ENCODE peak calls at places on chromosomes 1 and 21, in six cellular contexts. One of them, this sample, is unnamed.

GRCh38 chr1:44523747-44524146 is 118.7 kb downstream of the RNF220 start:
- DNase-seq in hepatocyte: no peak
- DNase-seq in colonic mucosa: no peak
- DNase-seq in naive thymus-derived CD4-positive, alpha-beta T cell: no peak
- DNase-seq in heart left ventricle: no peak
- DNase-seq in PC-9: no peak
- DNase-seq in this sample: no peak

GRCh38 chr21:25426580-25426979 is 180.7 kb downstream of the MRPL39 start:
- DNase-seq in hepatocyte: no peak
- DNase-seq in colonic mucosa: no peak
- DNase-seq in naive thymus-derived CD4-positive, alpha-beta T cell: no peak
- DNase-seq in heart left ventricle: no peak
- DNase-seq in PC-9: no peak
- DNase-seq in this sample: no peak

GRCh38 chr1:55217226-55217996 is 2.2 kb upstream of the USP24 start:
- DNase-seq in hepatocyte: no peak
- DNase-seq in colonic mucosa: peak; percentile 57
- DNase-seq in naive thymus-derived CD4-positive, alpha-beta T cell: peak; percentile 78
- DNase-seq in heart left ventricle: no peak
- DNase-seq in PC-9: no peak
- DNase-seq in this sample: peak; percentile 51

GRCh38 chr1:160682983-160683886 is 28.4 kb downstream of the CD48 start:
- DNase-seq in hepatocyte: no peak
- DNase-seq in colonic mucosa: no peak
- DNase-seq in naive thymus-derived CD4-positive, alpha-beta T cell: no peak
- DNase-seq in heart left ventricle: no peak
- DNase-seq in PC-9: no peak
- DNase-seq in this sample: no peak

GRCh38 chr1:25695991-25696330 is 79.4 kb downstream of the MAN1C1 start:
- DNase-seq in hepatocyte: peak; percentile 51
- DNase-seq in colonic mucosa: no peak
- DNase-seq in naive thymus-derived CD4-positive, alpha-beta T cell: no peak
- DNase-seq in heart left ventricle: no peak
- DNase-seq in PC-9: peak; percentile 53
- DNase-seq in this sample: no peak

GRCh38 chr1:221439734-221440436 is 302.0 kb downstream of the DUSP10 start:
- DNase-seq in hepatocyte: peak; percentile 56
- DNase-seq in colonic mucosa: no peak
- DNase-seq in naive thymus-derived CD4-positive, alpha-beta T cell: no peak
- DNase-seq in heart left ventricle: no peak
- DNase-seq in PC-9: peak; percentile 65
- DNase-seq in this sample: peak; percentile 56

GRCh38 chr1:212062832-212063438 is 27.4 kb downstream of the DTL start:
- DNase-seq in hepatocyte: peak; percentile 66
- DNase-seq in colonic mucosa: no peak
- DNase-seq in naive thymus-derived CD4-positive, alpha-beta T cell: peak; percentile 8
- DNase-seq in heart left ventricle: no peak
- DNase-seq in PC-9: no peak
- DNase-seq in this sample: no peak

GRCh38 chr1:60078182-60078581 is 4.6 kb upstream of the C1orf87 start:
- DNase-seq in hepatocyte: no peak
- DNase-seq in colonic mucosa: no peak
- DNase-seq in naive thymus-derived CD4-positive, alpha-beta T cell: no peak
- DNase-seq in heart left ventricle: no peak
- DNase-seq in PC-9: no peak
- DNase-seq in this sample: no peak

GRCh38 chr1:25033828-25034451 is 103.9 kb upstream of the RUNX3 start:
- DNase-seq in hepatocyte: no peak
- DNase-seq in colonic mucosa: peak; percentile 40
- DNase-seq in naive thymus-derived CD4-positive, alpha-beta T cell: no peak
- DNase-seq in heart left ventricle: peak; percentile 79
- DNase-seq in PC-9: no peak
- DNase-seq in this sample: peak; percentile 71

GRCh38 chr1:216904457-216904856 is 181.2 kb upstream of the ESRRG start:
- DNase-seq in hepatocyte: peak; percentile 26
- DNase-seq in colonic mucosa: no peak
- DNase-seq in naive thymus-derived CD4-positive, alpha-beta T cell: no peak
- DNase-seq in heart left ventricle: no peak
- DNase-seq in PC-9: no peak
- DNase-seq in this sample: no peak

GRCh38 chr1:205983925-205984725 is 19.1 kb downstream of the RAB7B start:
- DNase-seq in hepatocyte: peak; percentile 84
- DNase-seq in colonic mucosa: peak; percentile 46
- DNase-seq in naive thymus-derived CD4-positive, alpha-beta T cell: no peak
- DNase-seq in heart left ventricle: peak; percentile 80
- DNase-seq in PC-9: peak; percentile 59
- DNase-seq in this sample: peak; percentile 5

GRCh38 chr1:66386712-66387111 is 147.2 kb upstream of the SGIP1 start:
- DNase-seq in hepatocyte: no peak
- DNase-seq in colonic mucosa: no peak
- DNase-seq in naive thymus-derived CD4-positive, alpha-beta T cell: no peak
- DNase-seq in heart left ventricle: no peak
- DNase-seq in PC-9: no peak
- DNase-seq in this sample: no peak
- H3K9me3 ChIP-seq in hepatocyte: no peaks in the 10 kb centered on the region
- H3K9me3 ChIP-seq in colonic mucosa: no peaks in the 10 kb centered on the region
- H3K9me3 ChIP-seq in naive thymus-derived CD4-positive, alpha-beta T cell: no peaks in the 10 kb centered on the region
- H3K9me3 ChIP-seq in heart left ventricle: no peaks in the 10 kb centered on the region
- H3K9me3 ChIP-seq in PC-9: peaks cover 7% of the 10 kb centered on the region
- H3K9me3 ChIP-seq in this sample: no peaks in the 10 kb centered on the region

GRCh38 chr1:164578474-164579200 is 19.7 kb downstream of the PBX1 start:
- DNase-seq in hepatocyte: no peak
- DNase-seq in colonic mucosa: no peak
- DNase-seq in naive thymus-derived CD4-positive, alpha-beta T cell: no peak
- DNase-seq in heart left ventricle: no peak
- DNase-seq in PC-9: no peak
- DNase-seq in this sample: no peak
- H3K27ac ChIP-seq in hepatocyte: peak overlapping the region; percentile 87
- H3K27ac ChIP-seq in colonic mucosa: no peak overlapping the region
- H3K27ac ChIP-seq in naive thymus-derived CD4-positive, alpha-beta T cell: no peak overlapping the region
- H3K27ac ChIP-seq in heart left ventricle: no peak overlapping the region
- H3K27ac ChIP-seq in PC-9: no peak overlapping the region
- H3K27ac ChIP-seq in this sample: no peak overlapping the region

GRCh38 chr1:147452809-147453208 is 88.5 kb upstream of the BCL9 start:
- DNase-seq in hepatocyte: no peak
- DNase-seq in colonic mucosa: no peak
- DNase-seq in naive thymus-derived CD4-positive, alpha-beta T cell: no peak
- DNase-seq in heart left ventricle: no peak
- DNase-seq in PC-9: no peak
- DNase-seq in this sample: no peak

DNA sequence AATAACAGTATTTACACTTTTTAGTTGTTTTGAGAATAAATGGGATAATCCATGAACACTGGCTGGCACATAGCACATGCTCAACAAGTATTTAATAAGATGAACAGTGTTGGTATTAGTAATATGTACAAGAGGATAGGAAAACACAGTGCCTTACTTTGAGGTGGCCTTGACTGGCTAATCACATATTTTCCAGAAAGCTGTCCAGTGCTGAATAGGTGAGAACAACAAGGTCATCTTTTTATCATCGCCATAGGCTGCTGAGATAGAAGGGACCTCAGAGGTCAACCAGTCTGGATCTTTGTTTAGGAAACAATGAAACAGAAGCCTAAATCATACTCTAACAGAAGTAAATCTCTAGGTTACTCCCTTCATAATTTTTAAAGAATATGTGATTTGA is 89.7 kb upstream of the BCL9 start:
- DNase-seq in hepatocyte: no peak
- DNase-seq in colonic mucosa: no peak
- DNase-seq in naive thymus-derived CD4-positive, alpha-beta T cell: no peak
- DNase-seq in heart left ventricle: no peak
- DNase-seq in PC-9: no peak
- DNase-seq in this sample: no peak
- H3K4me1 ChIP-seq in hepatocyte: no peaks in the 10 kb centered on the region
- H3K4me1 ChIP-seq in colonic mucosa: no peaks in the 10 kb centered on the region
- H3K4me1 ChIP-seq in naive thymus-derived CD4-positive, alpha-beta T cell: no peaks in the 10 kb centered on the region
- H3K4me1 ChIP-seq in heart left ventricle: no peaks in the 10 kb centered on the region
- H3K4me1 ChIP-seq in PC-9: no peaks in the 10 kb centered on the region
- H3K4me1 ChIP-seq in this sample: no peaks in the 10 kb centered on the region

GRCh38 chr1:163970699-163971098 is 588.3 kb upstream of the PBX1 start:
- DNase-seq in hepatocyte: no peak
- DNase-seq in colonic mucosa: no peak
- DNase-seq in naive thymus-derived CD4-positive, alpha-beta T cell: no peak
- DNase-seq in heart left ventricle: no peak
- DNase-seq in PC-9: no peak
- DNase-seq in this sample: no peak

DNA sequence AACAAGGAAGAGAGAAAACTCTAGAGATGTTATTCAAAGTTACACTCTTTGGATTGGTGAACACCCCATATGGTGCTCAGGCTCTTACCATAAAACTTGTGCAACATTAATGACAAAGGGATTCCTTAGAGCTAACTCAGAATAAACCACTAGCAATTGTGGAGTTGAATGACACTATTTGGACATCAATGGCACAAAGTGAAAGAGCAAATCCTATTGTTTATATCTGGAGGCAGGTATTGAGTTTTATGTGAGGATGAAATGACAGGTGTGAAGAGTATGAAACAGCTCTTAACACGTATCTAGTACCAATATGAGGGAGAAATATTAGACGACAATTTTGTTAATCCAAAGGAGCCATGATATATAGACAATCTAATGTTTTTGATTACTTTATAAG is 584.9 kb upstream of the PBX1 start:
- DNase-seq in hepatocyte: no peak
- DNase-seq in colonic mucosa: no peak
- DNase-seq in naive thymus-derived CD4-positive, alpha-beta T cell: no peak
- DNase-seq in heart left ventricle: no peak
- DNase-seq in PC-9: no peak
- DNase-seq in this sample: no peak
- H3K9me3 ChIP-seq in hepatocyte: no peaks in the 10 kb centered on the region
- H3K9me3 ChIP-seq in colonic mucosa: no peaks in the 10 kb centered on the region
- H3K9me3 ChIP-seq in naive thymus-derived CD4-positive, alpha-beta T cell: no peaks in the 10 kb centered on the region
- H3K9me3 ChIP-seq in heart left ventricle: no peaks in the 10 kb centered on the region
- H3K9me3 ChIP-seq in PC-9: no peaks in the 10 kb centered on the region
- H3K9me3 ChIP-seq in this sample: no peaks in the 10 kb centered on the region

GRCh38 chr1:2438641-2439040 is 26.3 kb upstream of the PEX10 start:
- DNase-seq in hepatocyte: no peak
- DNase-seq in colonic mucosa: no peak
- DNase-seq in naive thymus-derived CD4-positive, alpha-beta T cell: no peak
- DNase-seq in heart left ventricle: no peak
- DNase-seq in PC-9: no peak
- DNase-seq in this sample: no peak
- H3K27ac ChIP-seq in hepatocyte: no peak overlapping the region
- H3K27ac ChIP-seq in colonic mucosa: no peak overlapping the region
- H3K27ac ChIP-seq in naive thymus-derived CD4-positive, alpha-beta T cell: no peak overlapping the region
- H3K27ac ChIP-seq in heart left ventricle: no peak overlapping the region
- H3K27ac ChIP-seq in PC-9: no peak overlapping the region
- H3K27ac ChIP-seq in this sample: no peak overlapping the region

GRCh38 chr1:69410457-69410850 is 157.3 kb upstream of the LRRC7 start:
- DNase-seq in hepatocyte: no peak
- DNase-seq in colonic mucosa: no peak
- DNase-seq in naive thymus-derived CD4-positive, alpha-beta T cell: no peak
- DNase-seq in heart left ventricle: no peak
- DNase-seq in PC-9: no peak
- DNase-seq in this sample: no peak

GRCh38 chr1:69409731-69410456 is 157.8 kb upstream of the LRRC7 start:
- DNase-seq in hepatocyte: no peak
- DNase-seq in colonic mucosa: no peak
- DNase-seq in naive thymus-derived CD4-positive, alpha-beta T cell: no peak
- DNase-seq in heart left ventricle: peak; percentile 29
- DNase-seq in PC-9: peak; percentile 19
- DNase-seq in this sample: no peak

GRCh38 chr1:69413129-69413528 is 154.6 kb upstream of the LRRC7 start:
- DNase-seq in hepatocyte: no peak
- DNase-seq in colonic mucosa: no peak
- DNase-seq in naive thymus-derived CD4-positive, alpha-beta T cell: no peak
- DNase-seq in heart left ventricle: no peak
- DNase-seq in PC-9: no peak
- DNase-seq in this sample: no peak

GRCh38 chr1:69414574-69414973 is 153.1 kb upstream of the LRRC7 start:
- DNase-seq in hepatocyte: no peak
- DNase-seq in colonic mucosa: no peak
- DNase-seq in naive thymus-derived CD4-positive, alpha-beta T cell: no peak
- DNase-seq in heart left ventricle: no peak
- DNase-seq in PC-9: no peak
- DNase-seq in this sample: no peak

GRCh38 chr1:69410893-69411292 is 156.8 kb upstream of the LRRC7 start:
- DNase-seq in hepatocyte: no peak
- DNase-seq in colonic mucosa: no peak
- DNase-seq in naive thymus-derived CD4-positive, alpha-beta T cell: no peak
- DNase-seq in heart left ventricle: peak; percentile 43
- DNase-seq in PC-9: no peak
- DNase-seq in this sample: no peak
- H3K4me1 ChIP-seq in hepatocyte: peaks cover 4% of the 10 kb centered on the region
- H3K4me1 ChIP-seq in colonic mucosa: no peaks in the 10 kb centered on the region
- H3K4me1 ChIP-seq in naive thymus-derived CD4-positive, alpha-beta T cell: no peaks in the 10 kb centered on the region
- H3K4me1 ChIP-seq in heart left ventricle: no peaks in the 10 kb centered on the region
- H3K4me1 ChIP-seq in PC-9: no peaks in the 10 kb centered on the region
- H3K4me1 ChIP-seq in this sample: no peaks in the 10 kb centered on the region

DNA sequence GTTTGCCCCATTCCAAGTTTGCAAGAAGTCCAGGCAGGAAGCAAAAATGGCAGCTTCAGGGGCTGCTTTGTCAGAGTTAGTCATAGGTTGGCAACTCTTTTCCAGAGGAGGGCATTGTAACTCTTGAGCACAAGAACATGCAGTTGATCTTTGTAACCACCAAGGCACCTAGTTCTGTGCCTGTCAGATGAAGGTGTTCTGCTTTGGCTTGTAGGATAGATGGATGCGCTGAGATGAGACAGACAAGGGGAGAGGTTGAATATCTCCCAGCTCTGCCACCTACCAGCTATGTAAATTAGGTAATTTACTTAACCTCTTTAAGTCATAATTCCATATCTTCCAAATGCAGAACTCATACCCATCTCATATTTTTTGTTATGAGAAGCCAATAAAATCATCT is 89.3 kb downstream of the ZNF648 start:
- DNase-seq in hepatocyte: no peak
- DNase-seq in colonic mucosa: no peak
- DNase-seq in naive thymus-derived CD4-positive, alpha-beta T cell: no peak
- DNase-seq in heart left ventricle: no peak
- DNase-seq in PC-9: no peak
- DNase-seq in this sample: no peak
- H3K9me3 ChIP-seq in hepatocyte: no peaks in the 10 kb centered on the region
- H3K9me3 ChIP-seq in colonic mucosa: no peaks in the 10 kb centered on the region
- H3K9me3 ChIP-seq in naive thymus-derived CD4-positive, alpha-beta T cell: no peaks in the 10 kb centered on the region
- H3K9me3 ChIP-seq in heart left ventricle: no peaks in the 10 kb centered on the region
- H3K9me3 ChIP-seq in PC-9: no peaks in the 10 kb centered on the region
- H3K9me3 ChIP-seq in this sample: no peaks in the 10 kb centered on the region